ENCODE peak calls at places on chromosomes 4 and X, in five cellular contexts. J is astrocyte; O is Panc1; K is NT2/D1; D is CD8-positive, alpha-beta memory T cell. Y is an unnamed sample.

GRCh38 chr4:37528161-37528560 is 158.0 kb downstream of the RELL1 start:
- DNase-seq in J (no peak), O (no peak), K (no peak), D (no peak), Y (peak; percentile 43)

GRCh38 chr4:81504685-81505598 is 33.2 kb upstream of the RASGEF1B start:
- DNase-seq in J (no peak), O (no peak), K (no peak), D (peak; percentile 68), Y (peak; percentile 71)

GRCh38 chrX:55210931-55211677 is 9.0 kb upstream of the PAGE5 start:
- DNase-seq in J (no peak), O (no peak), K (no peak), D (no peak), Y (no peak)

GRCh38 chrX:22300130-22300529 is 27.4 kb downstream of the CBLL2 start:
- DNase-seq in J (peak; percentile 68), O (no peak), K (no peak), D (no peak), Y (no peak)

GRCh38 chrX:51851507-51852085 is 41.8 kb upstream of the MAGED1 start:
- DNase-seq in J (no peak), O (no peak), K (no peak), D (no peak), Y (no peak)

GRCh38 chr4:85828295-85828910 is 353.5 kb downstream of the ARHGAP24 start:
- DNase-seq in J (peak; percentile 61), O (no peak), K (no peak), D (no peak), Y (no peak)

GRCh38 chr4:6887591-6888371 is 21.8 kb upstream of the TBC1D14 start:
- DNase-seq in J (no peak), O (no peak), K (no peak), D (no peak), Y (no peak)

GRCh38 chr4:56026596-56026995 is 77.9 kb downstream of the CEP135 start:
- DNase-seq in J (peak; percentile 66), O (no peak), K (no peak), D (no peak), Y (no peak)

GRCh38 chrX:9878141-9878875 is 88.8 kb upstream of the CLDN34 start:
- DNase-seq in J (no peak), O (no peak), K (no peak), D (no peak), Y (no peak)

GRCh38 chrX:31165241-31166035 is 93.6 kb upstream of the FTHL17 start:
- DNase-seq in J (peak; percentile 37), O (no peak), K (no peak), D (no peak), Y (no peak)

GRCh38 chrX:39809326-39809725 is 288.4 kb downstream of the BCOR start:
- DNase-seq in J (peak; percentile 75), O (no peak), K (no peak), D (no peak), Y (no peak)

GRCh38 chrX:79618280-79618679 is 251.1 kb upstream of the ITM2A start:
- DNase-seq in J (no peak), O (no peak), K (no peak), D (no peak), Y (no peak)

GRCh38 chr4:152515678-152516077 is 20.2 kb downstream of the FBXW7 start:
- DNase-seq in J (peak; percentile 72), O (no peak), K (no peak), D (no peak), Y (no peak)

GRCh38 chrX:118510076-118510475 is 14.5 kb downstream of the DOCK11 start:
- DNase-seq in J (no peak), O (no peak), K (no peak), D (no peak), Y (no peak)

GRCh38 chrX:120021927-120022326 is 55.6 kb downstream of the RHOXF2B start:
- DNase-seq in J (no peak), O (no peak), K (no peak), D (no peak), Y (no peak)

GRCh38 chrX:151765026-151765425 is 30.5 kb downstream of the CNGA2 start:
- DNase-seq in J (no peak), O (no peak), K (no peak), D (no peak), Y (no peak)

GRCh38 chr4:187422655-187423054 is 572.9 kb upstream of the ZFP42 start:
- DNase-seq in J (no peak), O (no peak), K (no peak), D (no peak), Y (no peak)

GRCh38 chrX:134821370-134821769 is 163.1 kb upstream of the PLAC1 start:
- DNase-seq in J (peak; percentile 35), O (no peak), K (no peak), D (no peak), Y (no peak)

GRCh38 chr4:174592256-174592984 is 70.1 kb upstream of the HPGD start:
- DNase-seq in J (no peak), O (no peak), K (no peak), D (no peak), Y (no peak)

GRCh38 chr4:103429283-103429682 is 231.1 kb upstream of the CENPE start:
- DNase-seq in J (no peak), O (no peak), K (peak; percentile 46), D (no peak), Y (no peak)

GRCh38 chrX:130108647-130109428 is 1.5 kb downstream of the ELF4 start:
- DNase-seq in J (no peak), O (no peak), K (no peak), D (peak; percentile 66), Y (no peak)

GRCh38 chr4:8744083-8744805 is 127.4 kb downstream of the HMX1 start:
- DNase-seq in J (no peak), O (no peak), K (no peak), D (peak; percentile 5), Y (peak; percentile 6)

GRCh38 chr4:91116861-91117260 is 989.7 kb downstream of the CCSER1 start:
- DNase-seq in J (peak; percentile 3), O (no peak), K (no peak), D (no peak), Y (no peak)

GRCh38 chr4:73853718-73854473 is 800 bp downstream of the PF4V1 start:
- DNase-seq in J (no peak), O (no peak), K (no peak), D (no peak), Y (no peak)

GRCh38 chr4:23970193-23970850 is 80.5 kb upstream of the PPARGC1A start:
- DNase-seq in J (no peak), O (no peak), K (no peak), D (no peak), Y (no peak)

GRCh38 chrX:24099394-24099793 is 44.6 kb downstream of the EIF2S3 start:
- DNase-seq in J (no peak), O (no peak), K (no peak), D (no peak), Y (no peak)

GRCh38 chrX:49187526-49187925 is 1.4 kb upstream of the PRICKLE3 start:
- DNase-seq in J (no peak), O (no peak), K (no peak), D (no peak), Y (no peak)

GRCh38 chrX:115602729-115603389 is 41.9 kb downstream of the PLS3 start:
- DNase-seq in J (peak; percentile 36), O (peak; percentile 67), K (no peak), D (no peak), Y (no peak)

GRCh38 chr4:188110741-188111458 is 1.5 kb upstream of the TRIML2 start:
- DNase-seq in J (no peak), O (no peak), K (no peak), D (no peak), Y (no peak)

GRCh38 chr4:73844352-73844751 is 7.9 kb downstream of the CXCL6 start:
- DNase-seq in J (peak; percentile 78), O (no peak), K (no peak), D (no peak), Y (no peak)

GRCh38 chrX:31334997-31335396 is 263.2 kb upstream of the FTHL17 start:
- DNase-seq in J (no peak), O (no peak), K (no peak), D (no peak), Y (no peak)

GRCh38 chr4:76447326-76447954 is 12.4 kb downstream of the SHROOM3 start:
- DNase-seq in J (peak; percentile 85), O (no peak), K (no peak), D (no peak), Y (no peak)

GRCh38 chr4:27828843-27829242 is 968.2 kb downstream of the STIM2 start:
- DNase-seq in J (no peak), O (no peak), K (no peak), D (no peak), Y (no peak)

GRCh38 chr4:109355835-109356234 is 53.4 kb upstream of the COL25A1 start:
- DNase-seq in J (no peak), O (no peak), K (no peak), D (no peak), Y (no peak)

GRCh38 chr4:138891610-138892009 is 124.0 kb upstream of the NOCT start:
- DNase-seq in J (no peak), O (no peak), K (no peak), D (no peak), Y (no peak)
- H3K4me3 ChIP-seq in J (no peak overlapping the region), O (no peak overlapping the region), K (no peak overlapping the region), D (no peak overlapping the region), Y (no peak overlapping the region)

DNA sequence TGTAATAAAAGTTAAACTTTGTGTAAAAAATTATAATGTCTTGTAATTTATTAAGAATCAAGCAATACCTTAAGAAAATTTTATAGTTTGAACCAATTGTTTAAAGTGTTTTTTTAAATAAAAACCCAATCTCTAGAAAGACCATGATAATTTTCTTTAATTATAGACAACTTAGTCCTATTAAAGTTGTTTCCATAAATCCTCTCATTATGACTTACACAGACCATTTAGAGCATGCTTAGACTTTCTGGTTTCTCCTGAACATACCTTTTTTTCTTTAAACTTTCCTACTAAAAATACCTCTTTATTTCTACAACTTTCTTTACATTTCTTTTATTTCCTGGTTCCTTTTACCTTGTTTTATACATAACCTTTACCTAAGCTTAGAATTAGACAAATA is 837.4 kb downstream of the PCDH19 start:
- DNase-seq in J (no peak), O (no peak), K (no peak), D (no peak), Y (no peak)
- H3K9me3 ChIP-seq in J (no peaks in the 10 kb centered on the region), O (peaks cover 3% of the 10 kb centered on the region), K (peaks cover 29% of the 10 kb centered on the region), D (no peaks in the 10 kb centered on the region), Y (peaks cover 5% of the 10 kb centered on the region)

GRCh38 chrX:148609766-148610698 is 109.6 kb downstream of the AFF2 start:
- DNase-seq in J (no peak), O (no peak), K (peak; percentile 13), D (no peak), Y (no peak)
- H3K4me1 ChIP-seq in J (no peaks in the 10 kb centered on the region), O (no peaks in the 10 kb centered on the region), K (no peaks in the 10 kb centered on the region), D (no peaks in the 10 kb centered on the region), Y (no peaks in the 10 kb centered on the region)

DNA sequence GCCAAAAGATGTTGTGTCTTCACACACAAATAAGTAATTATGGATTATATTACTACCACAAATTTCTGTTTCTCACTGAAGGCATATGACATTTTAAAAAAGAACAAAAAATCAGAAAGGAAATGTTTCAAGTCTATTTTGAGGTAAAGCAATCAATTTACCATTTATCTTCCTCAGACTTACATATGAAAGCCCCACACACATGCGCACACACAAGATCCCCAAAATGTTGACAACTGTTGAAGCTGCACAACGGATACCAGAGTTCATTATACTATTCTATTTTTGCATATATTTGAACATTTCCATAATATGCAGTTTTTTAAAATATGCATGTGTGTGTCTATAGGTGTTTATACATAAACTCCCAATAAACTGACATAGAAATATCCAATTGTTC is 2.7 kb downstream of the LRBA start:
- DNase-seq in J (no peak), O (no peak), K (no peak), D (no peak), Y (no peak)
- H3K4me3 ChIP-seq in J (no peak overlapping the region), O (peak overlapping the region; percentile 95), K (no peak overlapping the region), D (no peak overlapping the region), Y (no peak overlapping the region)

GRCh38 chr4:44070843-44071242 is 377.8 kb downstream of the KCTD8 start:
- DNase-seq in J (no peak), O (no peak), K (no peak), D (no peak), Y (no peak)
- H3K9me3 ChIP-seq in J (no peaks in the 10 kb centered on the region), O (no peaks in the 10 kb centered on the region), K (peaks cover 14% of the 10 kb centered on the region), D (no peaks in the 10 kb centered on the region), Y (no peaks in the 10 kb centered on the region)